ENCODE peak calls at places on chromosomes 3 and 15, in six cellular contexts. One of them, this sample, is unnamed.
A peak's percentile ranks its signal among the peaks of the same experiment; 100 is the strongest.

GRCh38 chr3:77052733-77053680 is 13.1 kb downstream of the ROBO2 start:
- DNase-seq in WTC11: no peak
- DNase-seq in K562: no peak
- DNase-seq in GM23338: no peak
- DNase-seq in GM12878: no peak
- DNase-seq in HepG2: no peak
- DNase-seq in this sample: no peak

GRCh38 chr3:146187334-146187950 is 26.5 kb upstream of the PLOD2 start:
- DNase-seq in GM12878: no peak
- DNase-seq in WTC11: peak; percentile 16
- DNase-seq in GM23338: peak; percentile 60
- DNase-seq in K562: peak; percentile 8
- DNase-seq in HepG2: no peak
- DNase-seq in this sample: no peak

GRCh38 chr15:53448215-53449001 is 311.1 kb downstream of the WDR72 start:
- DNase-seq in WTC11: no peak
- DNase-seq in HepG2: no peak
- DNase-seq in K562: no peak
- DNase-seq in GM12878: no peak
- DNase-seq in GM23338: no peak
- DNase-seq in this sample: no peak

GRCh38 chr3:140573011-140573410 is 104.9 kb upstream of the TRIM42 start:
- DNase-seq in WTC11: no peak
- DNase-seq in GM23338: no peak
- DNase-seq in GM12878: no peak
- DNase-seq in K562: no peak
- DNase-seq in HepG2: no peak
- DNase-seq in this sample: no peak

GRCh38 chr3:190038050-190038631 is 82.6 kb downstream of the P3H2 start:
- DNase-seq in GM12878: no peak
- DNase-seq in K562: no peak
- DNase-seq in WTC11: no peak
- DNase-seq in GM23338: no peak
- DNase-seq in HepG2: no peak
- DNase-seq in this sample: no peak

GRCh38 chr3:169454823-169455222 is 208.7 kb downstream of the MECOM start:
- DNase-seq in WTC11: no peak
- DNase-seq in GM12878: no peak
- DNase-seq in K562: no peak
- DNase-seq in GM23338: no peak
- DNase-seq in HepG2: no peak
- DNase-seq in this sample: no peak

GRCh38 chr15:86834115-86834863 is 754.6 kb downstream of the AGBL1 start:
- DNase-seq in GM12878: no peak
- DNase-seq in HepG2: no peak
- DNase-seq in K562: no peak
- DNase-seq in GM23338: no peak
- DNase-seq in WTC11: no peak
- DNase-seq in this sample: no peak

GRCh38 chr3:168467085-168467714 is 371.5 kb upstream of the GOLIM4 start:
- DNase-seq in HepG2: no peak
- DNase-seq in K562: no peak
- DNase-seq in WTC11: no peak
- DNase-seq in GM23338: peak; percentile 76
- DNase-seq in GM12878: peak; percentile 21
- DNase-seq in this sample: no peak

GRCh38 chr15:88118035-88118434 is 138.5 kb downstream of the NTRK3 start:
- DNase-seq in WTC11: no peak
- DNase-seq in GM23338: no peak
- DNase-seq in GM12878: no peak
- DNase-seq in K562: no peak
- DNase-seq in HepG2: no peak
- DNase-seq in this sample: no peak

GRCh38 chr15:88901713-88902490 is 6.6 kb upstream of the HAPLN3 start:
- DNase-seq in WTC11: no peak
- DNase-seq in HepG2: no peak
- DNase-seq in K562: no peak
- DNase-seq in GM23338: no peak
- DNase-seq in GM12878: no peak
- DNase-seq in this sample: no peak

GRCh38 chr3:50256978-50257890 is 11.7 kb upstream of the SEMA3B start:
- DNase-seq in WTC11: peak; percentile 82
- DNase-seq in K562: peak; percentile 33
- DNase-seq in GM23338: peak; percentile 82
- DNase-seq in GM12878: no peak
- DNase-seq in HepG2: no peak
- DNase-seq in this sample: no peak

GRCh38 chr15:60118146-60118545 is 114.0 kb downstream of the FOXB1 start:
- DNase-seq in GM23338: peak; percentile 67
- DNase-seq in GM12878: no peak
- DNase-seq in HepG2: no peak
- DNase-seq in WTC11: peak; percentile 23
- DNase-seq in K562: no peak
- DNase-seq in this sample: no peak

GRCh38 chr15:45637552-45638033 is 2.8 kb downstream of the SQOR start:
- DNase-seq in GM12878: peak; percentile 85
- DNase-seq in HepG2: peak; percentile 80
- DNase-seq in K562: peak; percentile 10
- DNase-seq in WTC11: no peak
- DNase-seq in GM23338: no peak
- DNase-seq in this sample: no peak

GRCh38 chr3:150607267-150608065 is 4.3 kb downstream of the SELENOT start:
- DNase-seq in GM12878: no peak
- DNase-seq in K562: peak; percentile 55
- DNase-seq in HepG2: peak; percentile 38
- DNase-seq in GM23338: peak; percentile 58
- DNase-seq in WTC11: no peak
- DNase-seq in this sample: no peak

GRCh38 chr15:39191871-39192281 is 389.0 kb upstream of the THBS1 start:
- DNase-seq in GM23338: no peak
- DNase-seq in GM12878: no peak
- DNase-seq in WTC11: no peak
- DNase-seq in HepG2: peak; percentile 71
- DNase-seq in K562: no peak
- DNase-seq in this sample: no peak

GRCh38 chr15:28953573-28954195 is 67.9 kb downstream of the APBA2 start:
- DNase-seq in GM23338: no peak
- DNase-seq in WTC11: no peak
- DNase-seq in K562: no peak
- DNase-seq in GM12878: no peak
- DNase-seq in HepG2: no peak
- DNase-seq in this sample: no peak

GRCh38 chr15:39747326-39747725 is 35.3 kb downstream of the FSIP1 start:
- DNase-seq in GM23338: no peak
- DNase-seq in GM12878: no peak
- DNase-seq in WTC11: no peak
- DNase-seq in HepG2: no peak
- DNase-seq in K562: no peak
- DNase-seq in this sample: no peak

GRCh38 chr3:133884547-133885240 is 11.0 kb downstream of the RAB6B start:
- DNase-seq in GM12878: no peak
- DNase-seq in HepG2: no peak
- DNase-seq in WTC11: no peak
- DNase-seq in K562: no peak
- DNase-seq in GM23338: no peak
- DNase-seq in this sample: peak; percentile 8

GRCh38 chr3:68880632-68881031 is 51.7 kb downstream of the TAFA4 start:
- DNase-seq in K562: no peak
- DNase-seq in GM12878: no peak
- DNase-seq in HepG2: no peak
- DNase-seq in GM23338: no peak
- DNase-seq in WTC11: no peak
- DNase-seq in this sample: no peak

GRCh38 chr3:177364236-177364635 is 167.0 kb upstream of the TBL1XR1 start:
- DNase-seq in HepG2: no peak
- DNase-seq in GM12878: no peak
- DNase-seq in GM23338: no peak
- DNase-seq in WTC11: no peak
- DNase-seq in K562: no peak
- DNase-seq in this sample: no peak

GRCh38 chr15:71325461-71325860 is 210.2 kb downstream of the THSD4 start:
- DNase-seq in WTC11: no peak
- DNase-seq in GM23338: no peak
- DNase-seq in GM12878: no peak
- DNase-seq in K562: no peak
- DNase-seq in HepG2: no peak
- DNase-seq in this sample: no peak

GRCh38 chr15:79769081-79769481 is 127.7 kb downstream of the MTHFS start:
- DNase-seq in GM23338: peak; percentile 28
- DNase-seq in HepG2: peak; percentile 19
- DNase-seq in WTC11: no peak
- DNase-seq in GM12878: no peak
- DNase-seq in K562: peak; percentile 12
- DNase-seq in this sample: no peak

GRCh38 chr3:15860014-15860934 is 62.5 kb upstream of the ANKRD28 start:
- DNase-seq in GM23338: peak; percentile 76
- DNase-seq in K562: peak; percentile 68
- DNase-seq in GM12878: no peak
- DNase-seq in WTC11: peak; percentile 68
- DNase-seq in HepG2: peak; percentile 29
- DNase-seq in this sample: peak; percentile 80

GRCh38 chr15:48570838-48571237 is 74.7 kb downstream of the FBN1 start:
- DNase-seq in WTC11: no peak
- DNase-seq in HepG2: no peak
- DNase-seq in GM23338: no peak
- DNase-seq in GM12878: no peak
- DNase-seq in K562: no peak
- DNase-seq in this sample: no peak

GRCh38 chr15:78714890-78715289 is 73.9 kb upstream of the CHRNB4 start:
- DNase-seq in K562: peak; percentile 57
- DNase-seq in HepG2: peak; percentile 38
- DNase-seq in GM23338: peak; percentile 36
- DNase-seq in GM12878: no peak
- DNase-seq in WTC11: no peak
- DNase-seq in this sample: no peak

GRCh38 chr3:111874177-111874820 is 15.2 kb downstream of the PHLDB2 start:
- DNase-seq in HepG2: peak; percentile 27
- DNase-seq in GM23338: no peak
- DNase-seq in GM12878: no peak
- DNase-seq in K562: no peak
- DNase-seq in WTC11: no peak
- DNase-seq in this sample: no peak

GRCh38 chr3:174424656-174425055 is 434.5 kb upstream of the NAALADL2 start:
- DNase-seq in GM12878: no peak
- DNase-seq in GM23338: no peak
- DNase-seq in K562: no peak
- DNase-seq in HepG2: no peak
- DNase-seq in WTC11: no peak
- DNase-seq in this sample: no peak

GRCh38 chr3:123372789-123373534 is 75.9 kb downstream of the ADCY5 start:
- DNase-seq in WTC11: no peak
- DNase-seq in HepG2: no peak
- DNase-seq in GM12878: no peak
- DNase-seq in GM23338: no peak
- DNase-seq in K562: no peak
- DNase-seq in this sample: no peak
- TF ChIP-seq CREB1 in WTC11: no peak
- TF ChIP-seq CREB1 in HepG2: no peak
- TF ChIP-seq CREB1 in GM12878: no peak
- TF ChIP-seq CREB1 in GM23338: no peak
- TF ChIP-seq CREB1 in K562: no peak
- TF ChIP-seq CREB1 in this sample: no peak

DNA sequence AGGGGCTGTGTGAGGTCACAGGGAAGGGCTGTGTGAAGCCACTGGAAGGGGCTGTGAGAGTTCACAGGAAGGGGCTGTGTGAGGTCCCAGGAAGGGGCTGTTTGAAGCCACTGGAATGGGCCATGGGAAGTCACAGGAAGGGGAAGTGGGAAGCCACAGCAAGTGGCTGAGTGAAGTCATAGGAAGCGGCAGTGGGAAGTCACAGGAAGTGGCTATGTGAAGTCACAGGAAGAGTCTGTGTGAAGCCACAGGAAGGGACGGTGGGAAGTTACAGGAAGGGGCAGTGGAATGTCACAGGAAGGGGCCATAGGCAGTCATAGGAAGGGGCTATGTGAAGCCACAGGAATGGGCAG is 37.4 kb downstream of the GASK1A start:
- DNase-seq in WTC11: no peak
- DNase-seq in K562: no peak
- DNase-seq in HepG2: no peak
- DNase-seq in GM23338: no peak
- DNase-seq in GM12878: no peak
- DNase-seq in this sample: no peak
- TF ChIP-seq CREB1 in WTC11: no peak
- TF ChIP-seq CREB1 in K562: no peak
- TF ChIP-seq CREB1 in HepG2: no peak
- TF ChIP-seq CREB1 in GM23338: no peak
- TF ChIP-seq CREB1 in GM12878: no peak
- TF ChIP-seq CREB1 in this sample: no peak

DNA sequence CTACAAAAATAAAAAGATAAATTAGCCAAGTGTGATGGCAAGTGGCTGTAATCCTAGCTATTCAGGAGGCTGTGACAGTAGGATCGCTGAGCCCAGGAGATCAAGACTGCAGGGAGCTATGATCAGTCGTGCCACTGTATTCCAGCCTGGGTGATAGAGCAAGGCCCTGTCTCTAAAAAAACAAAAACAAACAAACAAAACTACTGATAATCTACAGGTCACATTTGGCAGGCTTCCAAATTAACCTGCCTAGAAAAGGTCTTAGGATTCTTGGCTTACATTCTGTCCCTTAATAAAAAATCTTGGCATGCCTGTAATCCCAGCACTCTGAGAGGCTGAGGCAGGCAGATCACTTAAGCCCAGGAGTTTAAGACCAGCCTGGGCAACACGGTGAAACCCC is 33.4 kb upstream of the SETD2 start:
- DNase-seq in WTC11: no peak
- DNase-seq in GM23338: no peak
- DNase-seq in GM12878: no peak
- DNase-seq in K562: no peak
- DNase-seq in HepG2: no peak
- DNase-seq in this sample: no peak
- TF ChIP-seq CREB1 in WTC11: no peak
- TF ChIP-seq CREB1 in GM23338: no peak
- TF ChIP-seq CREB1 in GM12878: no peak
- TF ChIP-seq CREB1 in K562: no peak
- TF ChIP-seq CREB1 in HepG2: no peak
- TF ChIP-seq CREB1 in this sample: no peak

DNA sequence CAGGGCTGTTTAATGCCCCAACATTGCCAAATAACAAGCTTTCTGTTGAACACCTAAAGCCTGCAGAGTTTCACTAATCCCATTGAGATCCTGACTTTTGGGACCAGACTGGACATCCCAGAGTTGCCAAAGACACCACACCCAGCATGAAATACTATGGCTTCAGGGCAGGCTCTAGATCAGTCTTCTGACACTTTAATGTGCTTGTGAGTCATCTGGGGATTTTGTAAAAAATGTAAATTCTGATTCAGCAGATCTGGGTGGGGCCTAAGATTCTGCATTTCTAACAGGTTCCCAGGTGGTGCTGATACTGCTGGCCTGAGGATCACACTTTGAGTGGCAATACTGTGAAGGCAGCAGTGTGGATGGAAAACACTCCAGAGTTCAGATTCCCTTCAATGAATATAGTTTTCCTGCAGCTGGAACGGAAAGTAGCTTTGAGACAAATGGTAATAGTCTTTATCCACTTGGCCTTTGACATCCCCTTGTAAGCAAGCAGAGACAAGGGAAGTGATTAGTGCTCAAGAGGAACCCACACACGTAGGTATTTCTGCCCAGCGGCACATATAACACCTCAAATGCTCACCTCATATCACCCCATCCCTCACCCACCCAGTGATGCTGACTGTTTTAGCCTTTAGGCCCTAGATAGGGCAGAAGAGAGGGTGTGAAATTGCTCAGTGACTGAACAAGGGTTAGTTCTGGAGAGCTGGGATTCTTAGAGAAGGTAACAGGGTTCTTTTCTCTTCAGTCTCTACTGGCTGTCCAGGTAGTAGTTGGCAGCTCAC is 51.4 kb upstream of the GSK3B start:
- DNase-seq in HepG2: no peak
- DNase-seq in K562: no peak
- DNase-seq in GM12878: no peak
- DNase-seq in WTC11: no peak
- DNase-seq in GM23338: no peak
- DNase-seq in this sample: no peak
- TF ChIP-seq CREB1 in HepG2: no peak
- TF ChIP-seq CREB1 in K562: no peak
- TF ChIP-seq CREB1 in GM12878: no peak
- TF ChIP-seq CREB1 in WTC11: no peak
- TF ChIP-seq CREB1 in GM23338: no peak
- TF ChIP-seq CREB1 in this sample: no peak